ENCODE peak calls at places on chromosomes 13 and 19, in five cellular contexts. V, E, I, U and R are unnamed samples.

GRCh38 chr13:29935309-29935981 is 85.0 kb upstream of the UBL3 start:
- DNase-seq in E (no peak), I (no peak), V (no peak), U (peak), R (no peak)

GRCh38 chr13:51729853-51730553 is 74.0 kb downstream of the DHRS12 start:
- DNase-seq in I (peak), E (peak), V (peak), U (no peak), R (peak)

GRCh38 chr19:34368338-34368737 is 3.3 kb downstream of the GPI start:
- DNase-seq in I (no peak), E (no peak), U (no peak), V (no peak), R (no peak)

GRCh38 chr19:18559685-18560084 is 2.0 kb downstream of the KXD1 start:
- DNase-seq in U (no peak), I (no peak), V (no peak), E (no peak), R (no peak)

GRCh38 chr19:6476155-6476895 is 5.3 kb downstream of the DENND1C start:
- DNase-seq in E (peak), U (no peak), V (peak), I (peak), R (peak)

GRCh38 chr13:43815204-43815603 is 28.4 kb upstream of the ENOX1 start:
- DNase-seq in E (no peak), U (no peak), V (peak), I (no peak), R (peak)

GRCh38 chr13:37869756-37870488 is at the start of gene TRPC4:
- DNase-seq in U (no peak), I (peak), V (peak), E (peak), R (peak)

GRCh38 chr13:41061914-41062837 is 867 bp downstream of the WBP4 start:
- DNase-seq in U (no peak), I (no peak), V (no peak), E (no peak), R (peak)

GRCh38 chr13:24106429-24106828 is 54.1 kb upstream of the SPATA13 start:
- DNase-seq in U (no peak), I (no peak), V (no peak), E (peak), R (no peak)

GRCh38 chr13:98405107-98405571 is 171.8 kb downstream of the STK24 start:
- DNase-seq in U (no peak), V (no peak), I (peak), E (no peak), R (no peak)

GRCh38 chr13:61275740-61276139 is 139.9 kb downstream of the PCDH20 start:
- DNase-seq in U (no peak), I (no peak), V (no peak), E (no peak), R (no peak)

GRCh38 chr13:94516456-94516855 is 37.0 kb upstream of the DCT start:
- DNase-seq in U (no peak), E (no peak), I (no peak), V (no peak), R (no peak)

GRCh38 chr13:48784906-48785555 is 131.3 kb downstream of the CYSLTR2 start:
- DNase-seq in I (no peak), V (no peak), E (no peak), U (no peak), R (no peak)

GRCh38 chr13:48504606-48505369 is 28.1 kb downstream of the RCBTB2 start:
- DNase-seq in E (no peak), U (no peak), I (peak), V (no peak), R (no peak)

GRCh38 chr19:16611121-16611520 is 16.9 kb downstream of the MED26 start:
- DNase-seq in U (no peak), I (no peak), E (no peak), V (no peak), R (no peak)

GRCh38 chr13:48624858-48625257 is 28.9 kb upstream of the CYSLTR2 start:
- DNase-seq in I (no peak), E (no peak), V (no peak), U (no peak), R (peak)

GRCh38 chr13:38630780-38631179 is 56.1 kb upstream of the FREM2 start:
- DNase-seq in V (no peak), E (no peak), U (no peak), I (no peak), R (no peak)

GRCh38 chr19:6663236-6664187 is 6.4 kb downstream of the TNFSF14 start:
- DNase-seq in E (no peak), V (no peak), U (no peak), I (no peak), R (no peak)

GRCh38 chr19:44476559-44477408 is 23.5 kb downstream of the ZNF180 start:
- DNase-seq in I (peak), V (peak), U (no peak), E (peak), R (peak)

GRCh38 chr13:72638059-72638815 is 89.2 kb downstream of the MZT1 start:
- DNase-seq in I (no peak), U (no peak), E (no peak), V (no peak), R (no peak)

GRCh38 chr13:113862766-113863510 is 938 bp downstream of the GAS6 start:
- DNase-seq in I (peak), V (no peak), E (no peak), U (no peak), R (peak)

GRCh38 chr13:30319703-30320102 is 12.4 kb upstream of the KATNAL1 start:
- DNase-seq in E (no peak), U (no peak), V (no peak), I (no peak), R (no peak)

GRCh38 chr19:5578094-5578846 is 10.5 kb upstream of the TINCR start:
- DNase-seq in U (no peak), V (peak), E (peak), I (peak), R (peak)

GRCh38 chr19:43446746-43447489 is 18.5 kb downstream of the LYPD3 start:
- DNase-seq in E (peak), V (peak), I (peak), U (no peak), R (peak)

GRCh38 chr13:109156181-109156935 is 526.9 kb downstream of the MYO16 start:
- DNase-seq in U (no peak), E (no peak), V (peak), I (no peak), R (peak)

GRCh38 chr19:40377876-40378385 is 12.1 kb downstream of the HIPK4 start:
- DNase-seq in I (no peak), U (no peak), E (no peak), V (no peak), R (no peak)

GRCh38 chr13:23020246-23020843 is 160.4 kb upstream of the SGCG start:
- DNase-seq in U (peak), E (peak), I (peak), V (peak), R (peak)

GRCh38 chr13:31951215-31951678 is 80.3 kb upstream of the FRY start:
- DNase-seq in V (no peak), U (peak), I (no peak), E (no peak), R (no peak)

GRCh38 chr13:34458756-34459462 is 483.2 kb upstream of the NBEA start:
- DNase-seq in E (no peak), V (peak), U (no peak), I (no peak), R (no peak)

GRCh38 chr13:87810920-87811344 is 139.8 kb downstream of the SLITRK5 start:
- DNase-seq in I (no peak), V (peak), U (no peak), E (no peak), R (no peak)

GRCh38 chr19:34645551-34645950 is 31.4 kb downstream of the SCGB2B2 start:
- DNase-seq in I (no peak), U (no peak), E (no peak), V (no peak), R (no peak)

GRCh38 chr13:34044041-34044440 is 226.1 kb downstream of the RFC3 start:
- DNase-seq in E (no peak), V (no peak), I (no peak), U (no peak), R (no peak)

GRCh38 chr19:15372891-15373301 is 6.7 kb downstream of the AKAP8 start:
- DNase-seq in U (no peak), V (no peak), I (no peak), E (no peak), R (no peak)
- H3K27ac ChIP-seq in U (no peak), V (no peak), I (no peak), E (no peak), R (no peak)

GRCh38 chr13:19959831-19960672 is 1.5 kb downstream of the ZMYM2 start:
- DNase-seq in U (peak), V (peak), I (peak), E (peak), R (peak)

GRCh38 chr13:19960673-19961015 is 2.1 kb downstream of the ZMYM2 start:
- DNase-seq in U (no peak), V (no peak), E (no peak), I (no peak), R (no peak)

GRCh38 chr13:19959141-19959830 is 759 bp downstream of the ZMYM2 start:
- DNase-seq in I (peak), V (peak), E (peak), U (no peak), R (peak)

GRCh38 chr13:19957320-19958118 is 1.0 kb upstream of the ZMYM2 start:
- DNase-seq in U (peak), V (peak), E (no peak), I (no peak), R (peak)

DNA sequence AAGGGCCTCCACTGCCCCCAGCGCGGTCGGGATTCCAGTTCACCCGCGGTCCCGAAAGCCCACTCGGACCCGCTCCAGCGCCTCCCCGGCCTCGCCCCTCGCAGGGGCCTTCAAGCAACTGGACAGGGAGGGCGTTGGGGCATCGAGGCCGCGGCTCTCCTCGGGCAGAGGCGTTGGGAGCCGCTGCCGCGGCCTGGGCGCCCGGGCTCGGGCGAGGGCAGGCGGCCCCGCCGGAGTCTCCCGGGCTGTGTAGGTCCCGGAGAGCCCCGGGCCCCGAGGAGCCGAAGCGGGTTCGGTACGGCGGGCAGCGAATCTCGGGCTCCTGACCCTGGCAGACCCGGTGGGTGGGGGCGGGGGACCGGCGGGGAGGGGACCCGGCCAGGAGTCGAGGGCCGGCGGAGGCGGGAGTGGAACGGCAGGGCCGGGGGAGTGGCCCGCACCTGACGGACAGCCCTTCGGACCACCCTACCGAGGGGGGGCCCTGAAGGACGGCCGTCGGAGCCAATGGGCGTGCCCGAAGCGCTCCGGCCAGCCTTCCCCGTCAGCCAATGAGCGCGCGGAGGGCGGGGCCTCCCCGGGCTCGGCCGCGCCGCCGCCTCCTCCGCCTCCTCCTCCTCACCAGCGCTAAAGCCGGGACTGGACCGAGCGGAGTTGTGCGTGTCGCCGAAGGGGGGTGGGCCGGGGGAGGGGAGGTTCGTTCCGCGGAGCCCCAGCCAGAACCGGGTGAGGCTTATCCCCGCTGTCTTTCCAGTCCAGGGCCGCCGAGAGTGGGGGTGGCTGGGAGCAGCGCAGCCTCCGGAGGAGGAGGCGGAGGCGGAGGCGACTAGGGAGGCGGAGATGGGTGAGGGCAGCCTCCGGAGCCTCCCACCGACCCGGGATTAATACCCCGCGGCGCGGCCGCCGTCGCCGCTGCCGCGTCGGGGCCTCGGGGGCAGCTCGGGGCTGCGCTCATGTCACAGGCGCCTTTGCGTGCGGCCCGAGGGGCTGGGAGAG is at the start of gene ZMYM2:
- DNase-seq in E (peak), I (peak), V (peak), U (peak), R (peak)
- TF ChIP-seq MYC in E (no peak), I (no peak), V (no peak), U (peak), R (no peak)

GRCh38 chr19:38793186-38793585 is 4.2 kb downstream of the LGALS7B start:
- DNase-seq in V (no peak), E (no peak), U (no peak), I (no peak), R (no peak)
- H3K27ac ChIP-seq in V (no peak), E (no peak), U (no peak), I (no peak), R (no peak)

GRCh38 chr13:111844682-111845081 is 222.3 kb upstream of the SOX1 start:
- DNase-seq in I (no peak), V (no peak), U (no peak), E (no peak), R (no peak)
- TF ChIP-seq MYC in I (no peak), V (no peak), U (no peak), E (no peak), R (no peak)

DNA sequence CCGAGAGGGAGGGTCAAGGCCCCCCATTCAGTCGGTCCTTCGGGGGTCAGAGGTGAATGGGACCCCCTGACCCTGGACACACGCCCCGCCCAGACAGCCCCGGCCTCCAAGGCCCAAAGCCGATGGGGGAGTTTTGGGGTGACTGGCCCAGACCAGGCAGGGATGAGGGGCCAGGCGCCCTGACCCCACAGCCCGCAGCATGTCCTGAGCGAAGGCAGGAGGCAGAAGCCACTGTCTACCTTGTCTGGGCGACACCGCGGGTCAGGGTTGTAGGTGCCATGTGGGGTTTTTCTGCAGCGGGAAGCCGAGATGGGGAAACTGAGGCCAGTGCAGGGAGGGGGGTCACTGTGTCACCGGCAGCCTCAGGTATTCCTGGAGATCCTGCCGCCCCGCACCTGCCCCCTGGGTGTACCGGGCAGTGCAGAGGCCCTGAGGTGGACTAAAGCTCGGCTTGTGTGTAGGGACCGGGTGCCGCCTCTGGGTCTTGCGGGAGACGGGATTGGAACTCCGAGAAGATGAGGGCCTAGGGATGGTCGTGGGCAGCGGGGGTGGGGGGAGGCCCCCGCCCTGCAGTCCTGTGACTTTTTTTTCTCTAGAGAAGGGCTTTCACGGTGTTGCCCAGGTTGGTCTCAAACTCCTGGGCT is 8.5 kb downstream of the ARID3A start:
- DNase-seq in I (no peak), U (no peak), E (no peak), V (no peak), R (no peak)
- H3K27ac ChIP-seq in I (no peak), U (no peak), E (peak), V (no peak), R (peak)

GRCh38 chr13:45222919-45223318 is 22.1 kb upstream of the KCTD4 start:
- DNase-seq in I (no peak), U (no peak), V (no peak), E (no peak), R (no peak)

GRCh38 chr13:45226024-45226423 is 25.2 kb upstream of the KCTD4 start:
- DNase-seq in E (no peak), I (no peak), V (no peak), U (no peak), R (no peak)

GRCh38 chr13:45225370-45225769 is 24.5 kb upstream of the KCTD4 start:
- DNase-seq in I (no peak), V (no peak), U (no peak), E (no peak), R (no peak)

GRCh38 chr13:45220403-45220802 is 19.6 kb upstream of the KCTD4 start:
- DNase-seq in U (no peak), E (no peak), V (no peak), I (no peak), R (no peak)

GRCh38 chr13:45224181-45224580 is 23.3 kb upstream of the KCTD4 start:
- DNase-seq in I (no peak), E (no peak), V (no peak), U (no peak), R (no peak)
- TF ChIP-seq MYC in I (no peak), E (no peak), V (no peak), U (no peak), R (no peak)

GRCh38 chr19:52188822-52189744 is 769 bp upstream of the PPP2R1A start:
- DNase-seq in V (peak), I (no peak), U (no peak), E (no peak), R (no peak)

GRCh38 chr19:52191374-52191773 is 1.5 kb downstream of the PPP2R1A start:
- DNase-seq in I (no peak), U (no peak), E (no peak), V (no peak), R (no peak)

GRCh38 chr19:52190679-52191293 is 934 bp downstream of the PPP2R1A start:
- DNase-seq in V (peak), U (no peak), E (no peak), I (peak), R (no peak)

GRCh38 chr19:52189745-52190678 is at the start of gene PPP2R1A:
- DNase-seq in V (peak), E (peak), U (peak), I (peak), R (peak)

GRCh38 chr19:52191951-52192350 is 2.1 kb downstream of the PPP2R1A start:
- DNase-seq in E (no peak), U (no peak), V (no peak), I (peak), R (no peak)
- H3K27ac ChIP-seq in E (no peak), U (peak), V (no peak), I (no peak), R (no peak)

GRCh38 chr19:10936661-10937084 is 8.1 kb downstream of the TIMM29 start:
- DNase-seq in E (peak), I (peak), V (peak), U (peak), R (peak)
- TF ChIP-seq MYC in E (no peak), I (no peak), V (no peak), U (no peak), R (no peak)

GRCh38 chr13:110318920-110319319 is 11.8 kb downstream of the COL4A2 start:
- DNase-seq in V (no peak), U (no peak), I (no peak), E (no peak), R (no peak)

GRCh38 chr13:110319397-110319773 is 12.3 kb downstream of the COL4A2 start:
- DNase-seq in I (no peak), U (no peak), V (no peak), E (no peak), R (no peak)

GRCh38 chr13:110316196-110316595 is 9.1 kb downstream of the COL4A2 start:
- DNase-seq in U (no peak), E (no peak), V (no peak), I (no peak), R (no peak)

GRCh38 chr13:110317496-110318195 is 10.6 kb downstream of the COL4A2 start:
- DNase-seq in U (no peak), V (no peak), I (no peak), E (no peak), R (no peak)

DNA sequence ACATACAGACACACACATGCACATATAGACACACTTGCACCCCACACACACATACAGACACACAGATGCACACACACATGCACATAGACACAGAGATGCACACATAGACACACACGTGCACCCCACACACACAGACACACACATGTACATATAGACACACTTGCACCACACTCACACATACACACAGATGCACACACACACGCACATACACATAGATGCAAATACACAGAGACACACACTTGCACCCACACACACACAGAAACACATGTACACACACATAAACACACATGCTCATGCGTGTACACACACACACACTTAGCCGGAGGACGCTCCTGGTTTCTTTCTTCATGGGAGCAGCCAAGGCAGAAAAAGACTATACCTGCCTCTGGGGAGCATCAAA is 10.0 kb downstream of the COL4A2 start:
- DNase-seq in E (no peak), V (no peak), I (no peak), U (no peak), R (no peak)
- H3K27ac ChIP-seq in E (no peak), V (no peak), I (no peak), U (no peak), R (no peak)